ENCODE peak calls at places on chromosomes 3 and 15, in four cellular contexts. Q is NCI-H1694 treated with DMSO at 0.1 percent for 48 hours, V is fibroblast of the aortic adventitia, J is sigmoid colon. K is an unnamed sample.
A peak's percentile ranks its signal among the peaks of the same experiment; 100 is the strongest.

GRCh38 chr3:172550347-172550943 is 27.2 kb upstream of the TNFSF10 start:
- DNase-seq in Q (no peak), J (no peak), V (peak; percentile 70), K (peak; percentile 47)

GRCh38 chr3:168616901-168617300 is 521.2 kb upstream of the GOLIM4 start:
- DNase-seq in V (no peak), Q (no peak), J (no peak), K (no peak)

GRCh38 chr3:66722675-66723074 is 221.9 kb upstream of the LRIG1 start:
- DNase-seq in Q (no peak), J (peak; percentile 88), V (peak; percentile 84), K (peak; percentile 73)

GRCh38 chr3:102133376-102133775 is 284.1 kb downstream of the NFKBIZ start:
- DNase-seq in V (no peak), Q (no peak), J (no peak), K (no peak)

GRCh38 chr3:59251899-59252298 is 202.1 kb upstream of the CFAP20DC start:
- DNase-seq in V (peak; percentile 64), Q (no peak), J (no peak), K (no peak)

GRCh38 chr3:150158974-150159625 is 188.4 kb upstream of the PFN2 start:
- DNase-seq in V (peak; percentile 42), J (no peak), Q (peak; percentile 88), K (peak; percentile 56)

GRCh38 chr3:49889296-49889695 is 14.4 kb downstream of the MST1R start:
- DNase-seq in J (no peak), V (no peak), Q (no peak), K (no peak)

GRCh38 chr15:80536231-80536630 is 132.0 kb downstream of the ARNT2 start:
- DNase-seq in Q (no peak), V (no peak), J (no peak), K (no peak)

GRCh38 chr3:147409143-147410121 is at the start of gene ZIC1:
- DNase-seq in J (no peak), Q (no peak), V (no peak), K (no peak)

GRCh38 chr3:119628816-119629445 is 31.2 kb downstream of the PLA1A start:
- DNase-seq in Q (no peak), V (peak; percentile 50), J (no peak), K (peak; percentile 30)

GRCh38 chr3:49841126-49841525 is 15.2 kb downstream of the TRAIP start:
- DNase-seq in V (peak; percentile 32), J (no peak), Q (peak; percentile 0), K (peak; percentile 12)

GRCh38 chr3:169863458-169863899 is 6.3 kb downstream of the LRRC31 start:
- DNase-seq in J (peak; percentile 69), Q (peak; percentile 51), V (peak; percentile 84), K (peak; percentile 83)

GRCh38 chr3:181712505-181713299 is 977 bp downstream of the SOX2 start:
- DNase-seq in J (no peak), Q (no peak), V (no peak), K (peak; percentile 18)

GRCh38 chr15:59237119-59237853 is 30.6 kb downstream of the LDHAL6B start:
- DNase-seq in V (no peak), Q (no peak), J (no peak), K (no peak)

GRCh38 chr3:8237893-8238292 is 263.7 kb upstream of the LMCD1 start:
- DNase-seq in J (no peak), Q (no peak), V (peak; percentile 2), K (no peak)

GRCh38 chr3:12472000-12472399 is 12.3 kb upstream of the TSEN2 start:
- DNase-seq in J (no peak), Q (no peak), V (no peak), K (no peak)

GRCh38 chr15:37045859-37046318 is 54.5 kb downstream of the MEIS2 start:
- DNase-seq in J (no peak), Q (no peak), V (no peak), K (no peak)

GRCh38 chr3:7745711-7746110 is 755.9 kb upstream of the LMCD1 start:
- DNase-seq in V (no peak), J (no peak), Q (no peak), K (no peak)

GRCh38 chr15:37035349-37035748 is 65.0 kb downstream of the MEIS2 start:
- DNase-seq in J (no peak), V (no peak), Q (no peak), K (peak; percentile 29)

GRCh38 chr15:95760508-95760907 is 570.0 kb upstream of the NR2F2 start:
- DNase-seq in V (no peak), Q (no peak), J (no peak), K (no peak)

GRCh38 chr3:172270767-172271166 is 177.5 kb downstream of the GHSR start:
- DNase-seq in J (no peak), Q (no peak), V (no peak), K (no peak)

GRCh38 chr3:126349071-126349470 is 8.1 kb downstream of the KLF15 start:
- DNase-seq in V (no peak), J (peak; percentile 66), Q (no peak), K (no peak)

GRCh38 chr3:24494616-24495333 is at the start of gene THRB:
- DNase-seq in Q (no peak), V (peak; percentile 22), J (peak; percentile 87), K (peak; percentile 78)

GRCh38 chr3:60948488-60948887 is 302.8 kb downstream of the FHIT start:
- DNase-seq in J (no peak), V (peak; percentile 19), Q (no peak), K (no peak)

GRCh38 chr3:32841341-32841740 is 23.5 kb downstream of the TRIM71 start:
- DNase-seq in V (no peak), J (no peak), Q (no peak), K (no peak)

GRCh38 chr3:194189243-194189791 is 53.4 kb downstream of the HES1 start:
- DNase-seq in V (peak; percentile 70), J (no peak), Q (peak; percentile 16), K (peak; percentile 10)

GRCh38 chr15:68636256-68636655 is 57.5 kb downstream of the CORO2B start:
- DNase-seq in V (no peak), Q (no peak), J (no peak), K (no peak)